ENCODE peak calls at places on chromosomes 12 and 14, in four cellular contexts. I is stimulated activated CD8-positive, alpha-beta memory T cell treated with anti-CD3 and anti-CD28 coated beads, Interleukin-15, amount 100 ng/mL, for 24 hours; K is aorta; F is RCC 7860. Z is an unnamed sample.

GRCh38 chr12:109863961-109864712 is 16.2 kb downstream of the GLTP start:
- DNase-seq in I (no peak), F (peak; percentile 14), K (no peak), Z (no peak)

GRCh38 chr12:109571773-109572505 is 1.4 kb downstream of the MMAB start:
- DNase-seq in K (no peak), F (no peak), I (no peak), Z (no peak)

GRCh38 chr12:105013892-105014291 is 27.8 kb downstream of the NOPCHAP1 start:
- DNase-seq in F (peak; percentile 39), I (no peak), K (no peak), Z (no peak)

GRCh38 chr12:42135264-42135814 is 9.3 kb downstream of the GXYLT1 start:
- DNase-seq in I (no peak), K (no peak), F (no peak), Z (no peak)

GRCh38 chr14:22084393-22085281 is 411.0 kb upstream of the OR4E1 start:
- DNase-seq in K (no peak), I (no peak), F (peak; percentile 5), Z (peak; percentile 35)

GRCh38 chr12:12091977-12092663 is 21.4 kb downstream of the BCL2L14 start:
- DNase-seq in I (no peak), K (no peak), F (no peak), Z (no peak)

GRCh38 chr14:88385212-88386101 is at the start of gene SPATA7:
- DNase-seq in K (peak; percentile 97), F (peak; percentile 52), I (peak; percentile 71), Z (peak; percentile 69)

GRCh38 chr12:58564721-58565120 is 355.6 kb downstream of the LRIG3 start:
- DNase-seq in F (no peak), I (no peak), K (no peak), Z (no peak)

GRCh38 chr14:21091784-21092146 is 6.7 kb downstream of the ZNF219 start:
- DNase-seq in K (peak; percentile 76), I (no peak), F (no peak), Z (no peak)

GRCh38 chr14:29654910-29655590 is 272.6 kb downstream of the PRKD1 start:
- DNase-seq in K (no peak), F (no peak), I (no peak), Z (no peak)

GRCh38 chr12:50689437-50689836 is 74.5 kb upstream of the ATF1 start:
- DNase-seq in K (no peak), F (no peak), I (no peak), Z (no peak)

GRCh38 chr14:73567365-73567764 is 1.6 kb upstream of the ACOT2 start:
- DNase-seq in F (no peak), I (no peak), K (no peak), Z (no peak)

GRCh38 chr12:54356951-54357356 is 7.3 kb downstream of the GPR84 start:
- DNase-seq in K (no peak), F (no peak), I (no peak), Z (no peak)

GRCh38 chr12:110141389-110141788 is 17.2 kb downstream of the IFT81 start:
- DNase-seq in I (no peak), F (no peak), K (no peak), Z (no peak)

GRCh38 chr12:88448337-88448944 is 131.8 kb downstream of the KITLG start:
- DNase-seq in F (no peak), K (no peak), I (no peak), Z (no peak)

GRCh38 chr14:79514700-79515099 is 696.6 kb downstream of the DIO2 start:
- DNase-seq in I (no peak), K (no peak), F (peak; percentile 90), Z (no peak)

GRCh38 chr12:113136128-113136989 is 798 bp upstream of the RASAL1 start:
- DNase-seq in F (peak; percentile 17), I (no peak), K (peak; percentile 68), Z (peak; percentile 36)

GRCh38 chr12:122499991-122500684 is 594 bp downstream of the ZCCHC8 start:
- DNase-seq in K (peak; percentile 87), F (peak; percentile 12), I (peak; percentile 13), Z (peak; percentile 51)

GRCh38 chr12:132853285-132854092 is 24.8 kb upstream of the GOLGA3 start:
- DNase-seq in F (no peak), K (no peak), I (no peak), Z (no peak)

GRCh38 chr14:80055912-80056801 is 155.1 kb downstream of the DIO2 start:
- DNase-seq in I (no peak), K (no peak), F (peak; percentile 23), Z (peak; percentile 55)

GRCh38 chr12:6688543-6688999 is 604 bp downstream of the ZNF384 start:
- DNase-seq in I (no peak), F (no peak), K (peak; percentile 81), Z (no peak)

GRCh38 chr12:49017764-49018281 is 753 bp downstream of the PRKAG1 start:
- DNase-seq in I (no peak), K (no peak), F (no peak), Z (no peak)

GRCh38 chr12:76198839-76199238 is 114.4 kb upstream of the NAP1L1 start:
- DNase-seq in I (no peak), K (no peak), F (no peak), Z (no peak)

GRCh38 chr12:127178463-127178862 is 1088.5 kb upstream of the TMEM132C start:
- DNase-seq in K (no peak), F (no peak), I (no peak), Z (no peak)

GRCh38 chr12:14018080-14018479 is 36.7 kb upstream of the GRIN2B start:
- DNase-seq in K (no peak), I (no peak), F (no peak), Z (no peak)

GRCh38 chr12:124747426-124748161 is 116.1 kb downstream of the SCARB1 start:
- DNase-seq in I (no peak), K (no peak), F (peak; percentile 97), Z (no peak)